ENCODE peak calls at places on chromosomes 5 and 9, in six cellular contexts. O is GM13977, C is AG04449, A is NB4, W is nephron progenitor cell, M is brain microvascular endothelial cell. R is an unnamed sample.

GRCh38 chr5:17005087-17005828 is 69.2 kb upstream of the MYO10 start:
- DNase-seq in W (no peak), C (no peak), M (no peak), A (no peak), O (no peak), R (no peak)

GRCh38 chr5:143101740-143102386 is 301.6 kb downstream of the NR3C1 start:
- DNase-seq in A (no peak), W (no peak), M (no peak), O (no peak), C (no peak), R (no peak)

GRCh38 chr5:107331882-107332281 is 338.9 kb downstream of the EFNA5 start:
- DNase-seq in A (no peak), O (no peak), W (no peak), M (no peak), C (no peak), R (no peak)

GRCh38 chr9:78314953-78315870 is 18.3 kb downstream of the PSAT1 start:
- DNase-seq in M (peak; percentile 31), A (no peak), O (no peak), C (peak; percentile 38), W (no peak), R (no peak)

GRCh38 chr9:109278848-109279247 is 42.0 kb downstream of the EPB41L4B start:
- DNase-seq in O (no peak), M (no peak), A (no peak), C (no peak), W (no peak), R (no peak)

GRCh38 chr9:91162784-91163440 is 198.8 kb downstream of the AUH start:
- DNase-seq in M (no peak), O (peak; percentile 61), C (no peak), W (peak; percentile 20), A (peak; percentile 94), R (no peak)

GRCh38 chr5:107092695-107093094 is 578.0 kb downstream of the EFNA5 start:
- DNase-seq in O (no peak), A (no peak), M (no peak), C (no peak), W (no peak), R (no peak)

GRCh38 chr9:88995627-88996026 is 4.4 kb downstream of the S1PR3 start:
- DNase-seq in C (no peak), W (no peak), M (no peak), O (no peak), A (no peak), R (no peak)

GRCh38 chr9:134863941-134864820 is 16.4 kb upstream of the FCN2 start:
- DNase-seq in A (no peak), C (no peak), W (no peak), M (no peak), O (no peak), R (no peak)

GRCh38 chr5:130710596-130710995 is 454.5 kb downstream of the HINT1 start:
- DNase-seq in O (no peak), M (peak; percentile 92), W (no peak), C (peak; percentile 47), A (no peak), R (no peak)

GRCh38 chr5:146041180-146041789 is 64.1 kb downstream of the PLAC8L1 start:
- DNase-seq in O (no peak), C (no peak), W (no peak), M (no peak), A (peak; percentile 18), R (no peak)
- TF ChIP-seq CTCF in O (peak; percentile 23), C (no peak), W (peak; percentile 47), M (peak; percentile 47), A (peak; percentile 30), R (peak; percentile 64)

DNA sequence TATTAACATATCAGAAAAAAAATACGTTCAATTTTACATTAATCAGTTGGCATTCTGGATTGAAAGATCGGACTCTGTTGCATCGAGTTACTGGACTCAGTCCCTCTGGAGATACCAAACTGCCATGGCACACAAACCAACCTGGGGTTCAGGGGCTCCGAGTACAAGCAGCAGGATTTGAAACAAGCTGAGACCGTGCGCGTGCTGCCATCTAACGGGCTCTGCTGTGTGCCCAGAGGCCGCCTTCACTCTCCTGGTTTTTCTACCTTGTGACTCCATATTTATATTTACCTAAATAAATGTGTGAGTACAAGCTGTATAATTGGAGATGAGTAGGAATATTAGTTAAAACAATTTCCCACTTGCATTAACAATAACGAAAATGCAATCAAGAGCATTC is 48.2 kb downstream of the ANXA1 start:
- DNase-seq in O (no peak), A (no peak), C (no peak), W (peak; percentile 21), M (no peak), R (peak; percentile 15)
- TF ChIP-seq CTCF in O (peak; percentile 30), A (no peak), C (peak; percentile 16), W (no peak), M (peak; percentile 53), R (peak; percentile 18)

DNA sequence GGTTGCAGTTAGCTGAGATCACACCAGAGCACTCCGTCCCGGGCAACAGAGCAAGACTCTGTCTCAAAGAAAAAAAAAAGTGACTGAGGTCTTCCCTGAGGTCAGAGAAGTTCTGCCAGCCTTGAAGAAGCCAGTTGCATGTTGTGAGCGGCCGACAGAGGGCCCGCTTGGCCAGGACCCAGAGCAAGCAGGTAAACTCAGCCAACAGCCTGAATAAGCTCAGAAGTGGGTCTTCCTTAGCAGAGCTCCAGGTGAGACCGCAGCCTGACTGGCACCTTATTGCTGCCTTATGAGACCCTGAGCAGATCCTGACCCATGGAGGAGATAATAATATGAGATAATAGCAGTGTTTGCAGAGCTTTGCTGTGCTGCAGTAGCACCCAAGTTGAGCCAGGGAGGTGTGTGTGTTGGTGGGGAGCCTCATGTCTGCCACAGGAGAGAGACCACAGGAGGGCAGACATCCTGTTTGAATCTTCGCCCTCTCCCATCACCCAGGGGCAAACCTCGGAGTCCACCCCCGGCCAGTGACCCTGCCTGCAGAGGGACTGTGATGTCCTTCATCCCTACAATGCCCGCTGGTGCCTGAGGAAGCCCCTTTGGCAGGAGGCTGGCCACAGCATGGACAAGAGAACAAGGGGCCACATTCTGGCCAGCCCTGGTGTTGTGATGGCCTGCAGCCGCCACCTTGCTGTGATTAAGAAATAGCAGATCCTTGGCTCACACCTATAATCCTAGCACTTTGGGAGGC is 10.8 kb upstream of the BARX1 start:
- DNase-seq in M (no peak), W (no peak), O (peak; percentile 6), C (no peak), A (no peak), R (no peak)
- TF ChIP-seq CTCF in M (peak; percentile 29), W (peak; percentile 14), O (no peak), C (no peak), A (no peak), R (peak; percentile 29)

GRCh38 chr5:38556599-38557308 is at the start of gene LIFR:
- DNase-seq in O (peak; percentile 66), C (no peak), A (peak; percentile 69), M (peak; percentile 69), W (peak; percentile 87), R (peak; percentile 79)
- TF ChIP-seq CTCF in O (no peak), C (no peak), A (no peak), M (no peak), W (no peak), R (no peak)

GRCh38 chr9:5443845-5444244 is 6.1 kb upstream of the PLGRKT start:
- DNase-seq in W (no peak), M (no peak), C (no peak), A (no peak), O (no peak), R (no peak)
- TF ChIP-seq CTCF in W (no peak), M (no peak), C (no peak), A (no peak), O (no peak), R (no peak)

R was measured in neural crest cell.